ENCODE peak calls at places on chromosomes 1 and 21, in five cellular contexts. One of them, this sample, is unnamed.

GRCh38 chr1:158328424-158328823 is 2.9 kb downstream of the CD1B start:
- DNase-seq in A549: no peak
- DNase-seq in stomach: no peak
- DNase-seq in ovary: no peak
- DNase-seq in K562: no peak
- DNase-seq in this sample: no peak

GRCh38 chr1:26645734-26646133 is 50.1 kb upstream of the ARID1A start:
- DNase-seq in A549: no peak
- DNase-seq in stomach: no peak
- DNase-seq in ovary: no peak
- DNase-seq in K562: no peak
- DNase-seq in this sample: no peak

GRCh38 chr1:240385985-240386978 is 225.7 kb downstream of the GREM2 start:
- DNase-seq in A549: peak
- DNase-seq in stomach: no peak
- DNase-seq in ovary: no peak
- DNase-seq in K562: no peak
- DNase-seq in this sample: no peak

GRCh38 chr21:42558846-42559245 is 45.2 kb downstream of the SLC37A1 start:
- DNase-seq in A549: no peak
- DNase-seq in stomach: no peak
- DNase-seq in ovary: peak
- DNase-seq in K562: no peak
- DNase-seq in this sample: no peak

GRCh38 chr1:197781998-197782718 is 6.9 kb upstream of the DENND1B start:
- DNase-seq in A549: no peak
- DNase-seq in stomach: no peak
- DNase-seq in ovary: no peak
- DNase-seq in K562: no peak
- DNase-seq in this sample: no peak

GRCh38 chr1:171595324-171595723 is 26.7 kb upstream of the MYOCOS start:
- DNase-seq in A549: no peak
- DNase-seq in stomach: no peak
- DNase-seq in ovary: no peak
- DNase-seq in K562: no peak
- DNase-seq in this sample: no peak

GRCh38 chr1:10032287-10032589 is 520 bp upstream of the UBE4B start:
- DNase-seq in A549: no peak
- DNase-seq in stomach: no peak
- DNase-seq in ovary: no peak
- DNase-seq in K562: no peak
- DNase-seq in this sample: no peak

GRCh38 chr1:202697038-202697437 is 13.2 kb downstream of the SYT2 start:
- DNase-seq in A549: no peak
- DNase-seq in stomach: peak
- DNase-seq in ovary: no peak
- DNase-seq in K562: no peak
- DNase-seq in this sample: no peak

GRCh38 chr1:89547563-89548485 is 23.2 kb downstream of the LRRC8B start:
- DNase-seq in A549: no peak
- DNase-seq in stomach: no peak
- DNase-seq in ovary: no peak
- DNase-seq in K562: no peak
- DNase-seq in this sample: no peak

GRCh38 chr1:158101455-158101854 is 79.2 kb upstream of the CD1D start:
- DNase-seq in A549: no peak
- DNase-seq in stomach: no peak
- DNase-seq in ovary: no peak
- DNase-seq in K562: no peak
- DNase-seq in this sample: no peak

GRCh38 chr1:233315718-233316301 is 11.7 kb upstream of the MAP3K21 start:
- DNase-seq in A549: no peak
- DNase-seq in stomach: no peak
- DNase-seq in ovary: no peak
- DNase-seq in K562: no peak
- DNase-seq in this sample: no peak

GRCh38 chr1:234544094-234544579 is 65.2 kb upstream of the TARBP1 start:
- DNase-seq in A549: no peak
- DNase-seq in stomach: peak
- DNase-seq in ovary: peak
- DNase-seq in K562: peak
- DNase-seq in this sample: peak

GRCh38 chr1:172117800-172118199 is 276.5 kb downstream of the DNM3 start:
- DNase-seq in A549: no peak
- DNase-seq in stomach: no peak
- DNase-seq in ovary: no peak
- DNase-seq in K562: no peak
- DNase-seq in this sample: no peak

GRCh38 chr1:62436039-62436465 is 797 bp upstream of the USP1 start:
- DNase-seq in A549: no peak
- DNase-seq in stomach: peak
- DNase-seq in ovary: no peak
- DNase-seq in K562: no peak
- DNase-seq in this sample: peak

GRCh38 chr1:67078291-67078690 is 24.3 kb upstream of the SLC35D1 start:
- DNase-seq in A549: no peak
- DNase-seq in stomach: no peak
- DNase-seq in ovary: no peak
- DNase-seq in K562: no peak
- DNase-seq in this sample: no peak

GRCh38 chr1:213335084-213335483 is 284.0 kb downstream of the RPS6KC1 start:
- DNase-seq in A549: no peak
- DNase-seq in stomach: no peak
- DNase-seq in ovary: no peak
- DNase-seq in K562: no peak
- DNase-seq in this sample: no peak

GRCh38 chr1:179447489-179447888 is 81.7 kb downstream of the AXDND1 start:
- DNase-seq in A549: no peak
- DNase-seq in stomach: no peak
- DNase-seq in ovary: no peak
- DNase-seq in K562: peak
- DNase-seq in this sample: no peak

GRCh38 chr1:200733907-200734306 is 4.8 kb upstream of the CAMSAP2 start:
- DNase-seq in A549: no peak
- DNase-seq in stomach: no peak
- DNase-seq in ovary: no peak
- DNase-seq in K562: no peak
- DNase-seq in this sample: no peak

GRCh38 chr1:25198731-25199231 is 33.5 kb downstream of the SYF2 start:
- DNase-seq in A549: no peak
- DNase-seq in stomach: peak
- DNase-seq in ovary: no peak
- DNase-seq in K562: peak
- DNase-seq in this sample: peak

GRCh38 chr1:119549719-119550141 is 42.7 kb downstream of the HSD3B1 start:
- DNase-seq in A549: peak
- DNase-seq in stomach: peak
- DNase-seq in ovary: peak
- DNase-seq in K562: peak
- DNase-seq in this sample: peak

GRCh38 chr1:15654091-15654690 is 29.9 kb upstream of the PLEKHM2 start:
- DNase-seq in A549: no peak
- DNase-seq in stomach: no peak
- DNase-seq in ovary: no peak
- DNase-seq in K562: no peak
- DNase-seq in this sample: no peak

GRCh38 chr1:44413740-44414139 is 8.7 kb downstream of the RNF220 start:
- DNase-seq in A549: no peak
- DNase-seq in stomach: no peak
- DNase-seq in ovary: no peak
- DNase-seq in K562: no peak
- DNase-seq in this sample: no peak

GRCh38 chr1:201113451-201114244 is 1.4 kb upstream of the CACNA1S start:
- DNase-seq in A549: no peak
- DNase-seq in stomach: no peak
- DNase-seq in ovary: no peak
- DNase-seq in K562: no peak
- DNase-seq in this sample: no peak

GRCh38 chr1:162342452-162342983 is 34.1 kb downstream of the SPATA46 start:
- DNase-seq in A549: no peak
- DNase-seq in stomach: no peak
- DNase-seq in ovary: no peak
- DNase-seq in K562: no peak
- DNase-seq in this sample: no peak

GRCh38 chr1:201745023-201745422 is 83.9 kb upstream of the IPO9 start:
- DNase-seq in A549: no peak
- DNase-seq in stomach: no peak
- DNase-seq in ovary: no peak
- DNase-seq in K562: no peak
- DNase-seq in this sample: no peak

GRCh38 chr1:153818876-153819275 is 43.7 kb downstream of the SLC27A3 start:
- DNase-seq in A549: no peak
- DNase-seq in stomach: no peak
- DNase-seq in ovary: no peak
- DNase-seq in K562: no peak
- DNase-seq in this sample: no peak

GRCh38 chr1:224067621-224068457 is 46.1 kb upstream of the FBXO28 start:
- DNase-seq in A549: no peak
- DNase-seq in stomach: no peak
- DNase-seq in ovary: no peak
- DNase-seq in K562: no peak
- DNase-seq in this sample: no peak

GRCh38 chr1:48600182-48600581 is 128.2 kb upstream of the SPATA6 start:
- DNase-seq in A549: no peak
- DNase-seq in stomach: no peak
- DNase-seq in ovary: no peak
- DNase-seq in K562: no peak
- DNase-seq in this sample: no peak

GRCh38 chr1:234925440-234926251 is 203.0 kb downstream of the TOMM20 start:
- DNase-seq in A549: peak
- DNase-seq in stomach: no peak
- DNase-seq in ovary: peak
- DNase-seq in K562: no peak
- DNase-seq in this sample: no peak

GRCh38 chr1:247322849-247323586 is 8.6 kb downstream of the ZNF496 start:
- DNase-seq in A549: no peak
- DNase-seq in stomach: no peak
- DNase-seq in ovary: no peak
- DNase-seq in K562: no peak
- DNase-seq in this sample: no peak

GRCh38 chr1:58921342-58921741 is 137.5 kb upstream of the JUN start:
- DNase-seq in A549: no peak
- DNase-seq in stomach: no peak
- DNase-seq in ovary: no peak
- DNase-seq in K562: no peak
- DNase-seq in this sample: no peak
- H3K27ac ChIP-seq in A549: no peak
- H3K27ac ChIP-seq in stomach: no peak
- H3K27ac ChIP-seq in ovary: no peak
- H3K27ac ChIP-seq in K562: no peak
- H3K27ac ChIP-seq in this sample: no peak

DNA sequence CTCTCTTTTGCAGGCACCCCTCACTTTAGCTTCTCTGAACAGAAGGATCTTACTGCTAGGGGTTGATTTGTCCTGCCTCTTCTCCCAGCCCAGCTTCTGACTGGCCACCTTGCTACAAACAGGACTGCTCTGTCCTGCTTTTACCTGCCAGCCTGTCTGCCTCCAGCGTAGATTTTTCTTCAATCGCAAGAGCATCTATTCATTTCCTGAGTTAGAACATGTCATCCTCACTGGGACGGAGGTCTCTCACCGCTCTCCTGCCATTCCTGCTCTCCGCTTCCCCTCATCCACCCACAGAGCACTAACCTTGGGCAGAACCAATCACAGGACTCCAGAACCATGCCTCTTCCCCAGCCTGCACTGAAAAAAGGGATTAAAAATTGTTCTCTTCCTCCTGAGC is 3.5 kb upstream of the ATP1B1 start:
- DNase-seq in A549: no peak
- DNase-seq in stomach: no peak
- DNase-seq in ovary: no peak
- DNase-seq in K562: no peak
- DNase-seq in this sample: no peak
- H3K4me3 ChIP-seq in A549: no peak
- H3K4me3 ChIP-seq in stomach: peak
- H3K4me3 ChIP-seq in ovary: no peak
- H3K4me3 ChIP-seq in K562: no peak
- H3K4me3 ChIP-seq in this sample: peak

GRCh38 chr1:56985857-56986256 is 20.0 kb upstream of the C8B start:
- DNase-seq in A549: no peak
- DNase-seq in stomach: no peak
- DNase-seq in ovary: no peak
- DNase-seq in K562: no peak
- DNase-seq in this sample: no peak
- TF ChIP-seq EP300 in A549: no peak
- TF ChIP-seq EP300 in stomach: no peak
- TF ChIP-seq EP300 in ovary: no peak
- TF ChIP-seq EP300 in K562: no peak
- TF ChIP-seq EP300 in this sample: no peak

DNA sequence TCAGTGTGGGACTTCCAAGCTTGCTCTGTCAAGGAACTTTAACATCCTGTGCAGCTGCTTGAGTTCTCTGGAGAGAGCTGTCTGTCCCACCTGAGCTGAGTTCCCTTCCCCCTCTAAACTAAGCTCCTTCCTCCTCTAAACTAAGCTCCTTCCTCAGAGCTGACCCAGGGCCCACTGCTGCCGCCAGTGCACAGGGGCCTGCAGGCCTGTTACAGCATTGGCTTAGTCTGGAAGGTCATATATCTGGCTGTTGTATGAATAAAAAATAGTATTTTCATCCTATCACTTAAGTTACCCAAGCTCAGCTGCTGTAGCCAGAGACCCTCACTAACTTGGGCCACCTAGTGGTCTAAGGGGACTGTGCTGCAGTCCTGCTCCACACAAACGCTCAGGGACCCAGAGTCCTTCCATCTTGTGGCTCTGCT is 71.1 kb upstream of the GCLM start:
- DNase-seq in A549: peak
- DNase-seq in stomach: no peak
- DNase-seq in ovary: no peak
- DNase-seq in K562: peak
- DNase-seq in this sample: no peak
- H3K27ac ChIP-seq in A549: peak
- H3K27ac ChIP-seq in stomach: peak
- H3K27ac ChIP-seq in ovary: peak
- H3K27ac ChIP-seq in K562: no peak
- H3K27ac ChIP-seq in this sample: peak

GRCh38 chr1:3469849-3470649 is 15.6 kb downstream of the ARHGEF16 start:
- DNase-seq in A549: no peak
- DNase-seq in stomach: no peak
- DNase-seq in ovary: no peak
- DNase-seq in K562: no peak
- DNase-seq in this sample: no peak
- H3K4me3 ChIP-seq in A549: no peak
- H3K4me3 ChIP-seq in stomach: no peak
- H3K4me3 ChIP-seq in ovary: no peak
- H3K4me3 ChIP-seq in K562: no peak
- H3K4me3 ChIP-seq in this sample: no peak

This sample was measured in upper lobe of left lung.